ENCODE peak calls at places on chromosome 3, in six cellular contexts. One of them, this sample, is unnamed.

GRCh38 chr3:179840985-179841384 is 188.1 kb downstream of the USP13 start:
- DNase-seq in SJSA1: peak; percentile 9
- DNase-seq in CD8-positive, alpha-beta memory T cell: no peak
- DNase-seq in psoas muscle: no peak
- DNase-seq in spleen: no peak
- DNase-seq in A549: peak; percentile 12
- DNase-seq in this sample: no peak

GRCh38 chr3:51963951-51964451 is 3.3 kb downstream of the PCBP4 start:
- DNase-seq in A549: no peak
- DNase-seq in CD8-positive, alpha-beta memory T cell: no peak
- DNase-seq in spleen: no peak
- DNase-seq in SJSA1: peak; percentile 68
- DNase-seq in psoas muscle: peak; percentile 82
- DNase-seq in this sample: no peak

GRCh38 chr3:48338635-48339034 is 5.2 kb upstream of the SPINK8 start:
- DNase-seq in psoas muscle: no peak
- DNase-seq in spleen: no peak
- DNase-seq in A549: no peak
- DNase-seq in CD8-positive, alpha-beta memory T cell: no peak
- DNase-seq in SJSA1: no peak
- DNase-seq in this sample: peak; percentile 26

GRCh38 chr3:41684802-41685740 is 276.8 kb downstream of the ULK4 start:
- DNase-seq in CD8-positive, alpha-beta memory T cell: no peak
- DNase-seq in SJSA1: no peak
- DNase-seq in psoas muscle: no peak
- DNase-seq in spleen: no peak
- DNase-seq in A549: peak; percentile 40
- DNase-seq in this sample: no peak

GRCh38 chr3:149128856-149129255 is 582 bp upstream of the HPS3 start:
- DNase-seq in spleen: no peak
- DNase-seq in SJSA1: no peak
- DNase-seq in CD8-positive, alpha-beta memory T cell: no peak
- DNase-seq in psoas muscle: no peak
- DNase-seq in A549: no peak
- DNase-seq in this sample: no peak

GRCh38 chr3:117695321-117695720 is 985.7 kb downstream of the TUSC7 start:
- DNase-seq in A549: no peak
- DNase-seq in SJSA1: peak; percentile 23
- DNase-seq in spleen: no peak
- DNase-seq in psoas muscle: no peak
- DNase-seq in CD8-positive, alpha-beta memory T cell: no peak
- DNase-seq in this sample: no peak

GRCh38 chr3:64908292-64908691 is 220.5 kb upstream of the ADAMTS9 start:
- DNase-seq in psoas muscle: no peak
- DNase-seq in SJSA1: no peak
- DNase-seq in spleen: no peak
- DNase-seq in CD8-positive, alpha-beta memory T cell: no peak
- DNase-seq in A549: no peak
- DNase-seq in this sample: no peak

GRCh38 chr3:195774917-195775316 is 36.8 kb downstream of the MUC4 start:
- DNase-seq in A549: peak; percentile 58
- DNase-seq in SJSA1: no peak
- DNase-seq in psoas muscle: peak; percentile 80
- DNase-seq in spleen: peak; percentile 49
- DNase-seq in CD8-positive, alpha-beta memory T cell: no peak
- DNase-seq in this sample: no peak

GRCh38 chr3:132854856-132855535 is 132.8 kb upstream of the NPHP3 start:
- DNase-seq in psoas muscle: no peak
- DNase-seq in CD8-positive, alpha-beta memory T cell: no peak
- DNase-seq in A549: no peak
- DNase-seq in spleen: no peak
- DNase-seq in SJSA1: no peak
- DNase-seq in this sample: no peak

GRCh38 chr3:195182470-195182795 is 88.5 kb downstream of the XXYLT1 start:
- DNase-seq in spleen: no peak
- DNase-seq in CD8-positive, alpha-beta memory T cell: no peak
- DNase-seq in psoas muscle: no peak
- DNase-seq in SJSA1: peak; percentile 30
- DNase-seq in A549: no peak
- DNase-seq in this sample: no peak

GRCh38 chr3:3157484-3157883 is 22.0 kb downstream of the CRBN start:
- DNase-seq in SJSA1: no peak
- DNase-seq in psoas muscle: no peak
- DNase-seq in CD8-positive, alpha-beta memory T cell: no peak
- DNase-seq in A549: no peak
- DNase-seq in spleen: no peak
- DNase-seq in this sample: no peak

GRCh38 chr3:44648564-44649229 is at the start of gene ZNF35:
- DNase-seq in CD8-positive, alpha-beta memory T cell: no peak
- DNase-seq in spleen: peak; percentile 90
- DNase-seq in psoas muscle: peak; percentile 88
- DNase-seq in A549: peak; percentile 92
- DNase-seq in SJSA1: peak; percentile 74
- DNase-seq in this sample: peak; percentile 86

GRCh38 chr3:128563439-128563838 is 70.4 kb upstream of the GATA2 start:
- DNase-seq in CD8-positive, alpha-beta memory T cell: no peak
- DNase-seq in psoas muscle: no peak
- DNase-seq in spleen: no peak
- DNase-seq in SJSA1: no peak
- DNase-seq in A549: no peak
- DNase-seq in this sample: no peak

GRCh38 chr3:69008980-69009379 is 4.5 kb downstream of the EOGT start:
- DNase-seq in CD8-positive, alpha-beta memory T cell: no peak
- DNase-seq in A549: no peak
- DNase-seq in spleen: no peak
- DNase-seq in SJSA1: no peak
- DNase-seq in psoas muscle: no peak
- DNase-seq in this sample: no peak

GRCh38 chr3:155252535-155252934 is 40.9 kb downstream of the STRIT1 start:
- DNase-seq in SJSA1: no peak
- DNase-seq in psoas muscle: no peak
- DNase-seq in spleen: no peak
- DNase-seq in A549: peak; percentile 1
- DNase-seq in CD8-positive, alpha-beta memory T cell: no peak
- DNase-seq in this sample: no peak

GRCh38 chr3:106629215-106629832 is 747.9 kb upstream of the CCDC54 start:
- DNase-seq in psoas muscle: no peak
- DNase-seq in CD8-positive, alpha-beta memory T cell: no peak
- DNase-seq in spleen: no peak
- DNase-seq in A549: no peak
- DNase-seq in SJSA1: no peak
- DNase-seq in this sample: no peak

GRCh38 chr3:157442729-157443128 is 6.1 kb downstream of the PTX3 start:
- DNase-seq in SJSA1: no peak
- DNase-seq in A549: no peak
- DNase-seq in psoas muscle: no peak
- DNase-seq in spleen: no peak
- DNase-seq in CD8-positive, alpha-beta memory T cell: no peak
- DNase-seq in this sample: no peak

GRCh38 chr3:16239776-16240175 is 25.0 kb downstream of the DPH3 start:
- DNase-seq in SJSA1: peak; percentile 25
- DNase-seq in CD8-positive, alpha-beta memory T cell: no peak
- DNase-seq in A549: no peak
- DNase-seq in psoas muscle: no peak
- DNase-seq in spleen: no peak
- DNase-seq in this sample: no peak

GRCh38 chr3:7309707-7310106 is 448.8 kb downstream of the GRM7 start:
- DNase-seq in A549: no peak
- DNase-seq in CD8-positive, alpha-beta memory T cell: no peak
- DNase-seq in psoas muscle: peak; percentile 58
- DNase-seq in SJSA1: no peak
- DNase-seq in spleen: no peak
- DNase-seq in this sample: no peak

GRCh38 chr3:71589132-71589531 is 5.6 kb upstream of the FOXP1 start:
- DNase-seq in SJSA1: no peak
- DNase-seq in A549: no peak
- DNase-seq in spleen: no peak
- DNase-seq in psoas muscle: no peak
- DNase-seq in CD8-positive, alpha-beta memory T cell: no peak
- DNase-seq in this sample: no peak

GRCh38 chr3:71591106-71591505 is 7.6 kb upstream of the FOXP1 start:
- DNase-seq in SJSA1: no peak
- DNase-seq in spleen: no peak
- DNase-seq in CD8-positive, alpha-beta memory T cell: no peak
- DNase-seq in psoas muscle: no peak
- DNase-seq in A549: no peak
- DNase-seq in this sample: no peak

GRCh38 chr3:71587958-71588357 is 4.4 kb upstream of the FOXP1 start:
- DNase-seq in SJSA1: no peak
- DNase-seq in psoas muscle: no peak
- DNase-seq in spleen: no peak
- DNase-seq in A549: no peak
- DNase-seq in CD8-positive, alpha-beta memory T cell: no peak
- DNase-seq in this sample: no peak

DNA sequence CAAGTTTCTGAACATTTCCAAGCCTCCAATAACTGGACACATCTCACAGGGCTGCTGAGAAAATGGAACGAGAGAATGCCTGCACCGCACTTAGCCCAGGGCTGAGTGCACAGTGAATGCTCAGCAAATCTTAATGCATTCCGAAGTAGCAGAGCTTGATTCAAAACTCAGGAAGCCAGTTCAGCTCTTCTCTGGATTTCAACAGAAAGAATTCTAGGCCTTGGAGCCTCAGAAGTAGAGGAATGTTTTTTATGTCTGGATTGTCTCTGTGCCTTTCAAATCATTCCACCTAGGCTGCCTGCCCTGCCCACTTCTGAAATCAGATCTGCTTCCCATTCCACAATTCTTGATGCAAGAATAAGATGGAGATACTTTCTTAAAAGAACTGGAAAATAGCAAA is 9.6 kb upstream of the FOXP1 start:
- DNase-seq in SJSA1: no peak
- DNase-seq in CD8-positive, alpha-beta memory T cell: no peak
- DNase-seq in spleen: no peak
- DNase-seq in A549: no peak
- DNase-seq in psoas muscle: no peak
- DNase-seq in this sample: no peak
- H3K4me1 ChIP-seq in SJSA1: no peaks in the 10 kb centered on the region
- H3K4me1 ChIP-seq in CD8-positive, alpha-beta memory T cell: no peaks in the 10 kb centered on the region
- H3K4me1 ChIP-seq in spleen: no peaks in the 10 kb centered on the region
- H3K4me1 ChIP-seq in A549: no peaks in the 10 kb centered on the region
- H3K4me1 ChIP-seq in psoas muscle: no peaks in the 10 kb centered on the region
- H3K4me1 ChIP-seq in this sample: no peaks in the 10 kb centered on the region

GRCh38 chr3:127546970-127547733 is 43.4 kb downstream of the TPRA1 start:
- DNase-seq in SJSA1: no peak
- DNase-seq in spleen: no peak
- DNase-seq in CD8-positive, alpha-beta memory T cell: no peak
- DNase-seq in psoas muscle: no peak
- DNase-seq in A549: no peak
- DNase-seq in this sample: peak; percentile 48

GRCh38 chr3:127545711-127546457 is 44.6 kb downstream of the TPRA1 start:
- DNase-seq in SJSA1: no peak
- DNase-seq in psoas muscle: no peak
- DNase-seq in A549: no peak
- DNase-seq in spleen: no peak
- DNase-seq in CD8-positive, alpha-beta memory T cell: no peak
- DNase-seq in this sample: no peak

GRCh38 chr3:127544806-127545545 is 45.6 kb downstream of the TPRA1 start:
- DNase-seq in spleen: no peak
- DNase-seq in A549: no peak
- DNase-seq in SJSA1: no peak
- DNase-seq in psoas muscle: no peak
- DNase-seq in CD8-positive, alpha-beta memory T cell: no peak
- DNase-seq in this sample: no peak

GRCh38 chr3:127547761-127548605 is 42.5 kb downstream of the TPRA1 start:
- DNase-seq in spleen: peak; percentile 93
- DNase-seq in CD8-positive, alpha-beta memory T cell: peak; percentile 61
- DNase-seq in psoas muscle: peak; percentile 89
- DNase-seq in SJSA1: peak; percentile 72
- DNase-seq in A549: peak; percentile 61
- DNase-seq in this sample: peak; percentile 96

DNA sequence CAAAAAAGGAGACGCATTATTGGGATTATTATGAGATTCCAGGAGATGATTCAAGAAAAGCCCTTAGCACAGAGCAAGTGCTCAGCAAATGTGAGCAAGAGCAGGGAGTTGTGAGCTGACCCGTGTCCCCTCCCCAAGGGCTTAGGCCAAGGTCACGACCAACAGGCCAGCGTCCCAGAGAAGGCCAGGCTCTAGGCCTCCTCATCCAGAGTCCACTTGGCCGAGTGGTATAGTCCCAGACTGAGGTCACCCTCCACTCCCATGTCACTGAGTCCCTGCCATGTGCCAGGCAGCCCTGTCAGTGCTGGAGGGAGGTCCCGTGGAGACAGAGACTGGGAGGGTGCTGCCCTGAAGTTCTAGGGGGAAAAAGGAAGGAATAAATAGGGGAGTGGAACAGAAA is 44.0 kb downstream of the TPRA1 start:
- DNase-seq in CD8-positive, alpha-beta memory T cell: no peak
- DNase-seq in spleen: no peak
- DNase-seq in A549: no peak
- DNase-seq in psoas muscle: no peak
- DNase-seq in SJSA1: no peak
- DNase-seq in this sample: no peak
- H3K4me1 ChIP-seq in CD8-positive, alpha-beta memory T cell: peaks cover 2% of the 10 kb centered on the region
- H3K4me1 ChIP-seq in spleen: no peaks in the 10 kb centered on the region
- H3K4me1 ChIP-seq in A549: peaks cover 7% of the 10 kb centered on the region
- H3K4me1 ChIP-seq in psoas muscle: no peaks in the 10 kb centered on the region
- H3K4me1 ChIP-seq in SJSA1: peaks cover 6% of the 10 kb centered on the region
- H3K4me1 ChIP-seq in this sample: peaks cover 35% of the 10 kb centered on the region

GRCh38 chr3:177589921-177590336 is 392.6 kb upstream of the TBL1XR1 start:
- DNase-seq in A549: peak; percentile 88
- DNase-seq in CD8-positive, alpha-beta memory T cell: no peak
- DNase-seq in spleen: no peak
- DNase-seq in SJSA1: peak; percentile 88
- DNase-seq in psoas muscle: no peak
- DNase-seq in this sample: no peak
- H3K4me1 ChIP-seq in A549: peaks cover 44% of the 10 kb centered on the region
- H3K4me1 ChIP-seq in CD8-positive, alpha-beta memory T cell: peaks cover 15% of the 10 kb centered on the region
- H3K4me1 ChIP-seq in spleen: peaks cover 6% of the 10 kb centered on the region
- H3K4me1 ChIP-seq in SJSA1: peaks cover 42% of the 10 kb centered on the region
- H3K4me1 ChIP-seq in psoas muscle: peaks cover 2% of the 10 kb centered on the region
- H3K4me1 ChIP-seq in this sample: peaks cover 5% of the 10 kb centered on the region

GRCh38 chr3:13064469-13064868 is 8.8 kb downstream of the IQSEC1 start:
- DNase-seq in psoas muscle: no peak
- DNase-seq in CD8-positive, alpha-beta memory T cell: no peak
- DNase-seq in spleen: no peak
- DNase-seq in SJSA1: no peak
- DNase-seq in A549: no peak
- DNase-seq in this sample: no peak
- H3K4me1 ChIP-seq in psoas muscle: no peaks in the 10 kb centered on the region
- H3K4me1 ChIP-seq in CD8-positive, alpha-beta memory T cell: peaks cover 11% of the 10 kb centered on the region
- H3K4me1 ChIP-seq in spleen: peaks cover 12% of the 10 kb centered on the region
- H3K4me1 ChIP-seq in SJSA1: no peaks in the 10 kb centered on the region
- H3K4me1 ChIP-seq in A549: no peaks in the 10 kb centered on the region
- H3K4me1 ChIP-seq in this sample: no peaks in the 10 kb centered on the region

GRCh38 chr3:100006570-100007271 is 107.6 kb downstream of the FILIP1L start:
- DNase-seq in CD8-positive, alpha-beta memory T cell: no peak
- DNase-seq in SJSA1: peak; percentile 13
- DNase-seq in spleen: no peak
- DNase-seq in psoas muscle: no peak
- DNase-seq in A549: peak; percentile 7
- DNase-seq in this sample: no peak
- H3K4me1 ChIP-seq in CD8-positive, alpha-beta memory T cell: no peaks in the 10 kb centered on the region
- H3K4me1 ChIP-seq in SJSA1: peaks cover 25% of the 10 kb centered on the region
- H3K4me1 ChIP-seq in spleen: no peaks in the 10 kb centered on the region
- H3K4me1 ChIP-seq in psoas muscle: peaks cover 54% of the 10 kb centered on the region
- H3K4me1 ChIP-seq in A549: peaks cover 37% of the 10 kb centered on the region
- H3K4me1 ChIP-seq in this sample: peaks cover 13% of the 10 kb centered on the region

This sample was measured in upper lobe of left lung.